ENCODE peak calls at places on chromosomes 4 and X, in six cellular contexts. One of them, this sample, is unnamed.

GRCh38 chrX:115234220-115234557 is 293 bp upstream of the LRCH2 start:
- DNase-seq in PC-9: no peak
- DNase-seq in ovary: no peak
- DNase-seq in pancreas: no peak
- DNase-seq in PC-3: no peak
- DNase-seq in MM.1S: no peak
- DNase-seq in this sample: no peak

GRCh38 chr4:170079981-170080380 is 9.8 kb downstream of the AADAT start:
- DNase-seq in ovary: no peak
- DNase-seq in PC-3: no peak
- DNase-seq in pancreas: no peak
- DNase-seq in PC-9: no peak
- DNase-seq in MM.1S: no peak
- DNase-seq in this sample: no peak

GRCh38 chrX:48511561-48511960 is 2.8 kb downstream of the PORCN start:
- DNase-seq in PC-9: no peak
- DNase-seq in MM.1S: no peak
- DNase-seq in pancreas: no peak
- DNase-seq in ovary: no peak
- DNase-seq in PC-3: peak; percentile 69
- DNase-seq in this sample: peak; percentile 78

GRCh38 chr4:40829586-40829985 is 79.8 kb downstream of the NSUN7 start:
- DNase-seq in PC-3: no peak
- DNase-seq in MM.1S: no peak
- DNase-seq in PC-9: no peak
- DNase-seq in pancreas: peak; percentile 26
- DNase-seq in ovary: no peak
- DNase-seq in this sample: no peak

GRCh38 chr4:145734576-145735329 is 54.8 kb downstream of the C4orf51 start:
- DNase-seq in ovary: peak; percentile 56
- DNase-seq in MM.1S: no peak
- DNase-seq in pancreas: peak; percentile 73
- DNase-seq in PC-3: peak; percentile 98
- DNase-seq in PC-9: peak; percentile 87
- DNase-seq in this sample: peak; percentile 96

GRCh38 chrX:72100824-72101351 is 30.8 kb downstream of the RTL5 start:
- DNase-seq in MM.1S: peak; percentile 58
- DNase-seq in pancreas: no peak
- DNase-seq in ovary: no peak
- DNase-seq in PC-9: no peak
- DNase-seq in PC-3: no peak
- DNase-seq in this sample: no peak

GRCh38 chr4:182083681-182084410 is 159.4 kb upstream of the TENM3 start:
- DNase-seq in pancreas: no peak
- DNase-seq in PC-3: no peak
- DNase-seq in ovary: no peak
- DNase-seq in PC-9: no peak
- DNase-seq in MM.1S: no peak
- DNase-seq in this sample: no peak

GRCh38 chr4:61202100-61202637 is 2.0 kb downstream of the ADGRL3 start:
- DNase-seq in MM.1S: no peak
- DNase-seq in pancreas: no peak
- DNase-seq in ovary: no peak
- DNase-seq in PC-9: no peak
- DNase-seq in PC-3: peak; percentile 14
- DNase-seq in this sample: peak; percentile 60

GRCh38 chrX:109600114-109600710 is 24.8 kb downstream of the KCNE5 start:
- DNase-seq in ovary: no peak
- DNase-seq in MM.1S: no peak
- DNase-seq in PC-3: no peak
- DNase-seq in pancreas: no peak
- DNase-seq in PC-9: no peak
- DNase-seq in this sample: no peak

GRCh38 chrX:136376713-136377112 is 76.0 kb downstream of the ADGRG4 start:
- DNase-seq in PC-9: no peak
- DNase-seq in pancreas: no peak
- DNase-seq in ovary: no peak
- DNase-seq in MM.1S: no peak
- DNase-seq in PC-3: peak; percentile 43
- DNase-seq in this sample: no peak

GRCh38 chr4:18695733-18696527 is 674.4 kb upstream of the LCORL start:
- DNase-seq in PC-3: no peak
- DNase-seq in MM.1S: no peak
- DNase-seq in PC-9: no peak
- DNase-seq in ovary: no peak
- DNase-seq in pancreas: no peak
- DNase-seq in this sample: no peak

GRCh38 chr4:111136438-111136837 is 513.6 kb upstream of the PITX2 start:
- DNase-seq in pancreas: no peak
- DNase-seq in MM.1S: no peak
- DNase-seq in PC-3: peak; percentile 13
- DNase-seq in PC-9: no peak
- DNase-seq in ovary: no peak
- DNase-seq in this sample: no peak

GRCh38 chr4:8328456-8328855 is 58.9 kb downstream of the HTRA3 start:
- DNase-seq in pancreas: no peak
- DNase-seq in ovary: no peak
- DNase-seq in PC-9: no peak
- DNase-seq in MM.1S: no peak
- DNase-seq in PC-3: no peak
- DNase-seq in this sample: no peak

GRCh38 chr4:169492436-169493163 is 119.8 kb downstream of the NEK1 start:
- DNase-seq in ovary: no peak
- DNase-seq in pancreas: no peak
- DNase-seq in MM.1S: peak; percentile 43
- DNase-seq in PC-3: peak; percentile 62
- DNase-seq in PC-9: peak; percentile 29
- DNase-seq in this sample: peak; percentile 85

GRCh38 chrX:123424546-123424945 is 240.5 kb downstream of the GRIA3 start:
- DNase-seq in pancreas: no peak
- DNase-seq in PC-3: peak; percentile 91
- DNase-seq in PC-9: no peak
- DNase-seq in MM.1S: no peak
- DNase-seq in ovary: no peak
- DNase-seq in this sample: no peak

GRCh38 chrX:68929332-68930150 is 100.7 kb downstream of the EFNB1 start:
- DNase-seq in PC-9: peak; percentile 77
- DNase-seq in PC-3: peak; percentile 89
- DNase-seq in MM.1S: no peak
- DNase-seq in ovary: peak; percentile 47
- DNase-seq in pancreas: no peak
- DNase-seq in this sample: peak; percentile 93

GRCh38 chr4:47383829-47384427 is 79.6 kb downstream of the COMMD8 start:
- DNase-seq in PC-9: no peak
- DNase-seq in PC-3: peak; percentile 40
- DNase-seq in ovary: no peak
- DNase-seq in MM.1S: peak; percentile 45
- DNase-seq in pancreas: no peak
- DNase-seq in this sample: peak; percentile 32

GRCh38 chr4:137359691-137360315 is 172.5 kb downstream of the PCDH18 start:
- DNase-seq in PC-9: no peak
- DNase-seq in pancreas: no peak
- DNase-seq in MM.1S: peak; percentile 65
- DNase-seq in PC-3: no peak
- DNase-seq in ovary: no peak
- DNase-seq in this sample: no peak

GRCh38 chr4:98369322-98369721 is 108.1 kb downstream of the RAP1GDS1 start:
- DNase-seq in pancreas: no peak
- DNase-seq in MM.1S: no peak
- DNase-seq in ovary: no peak
- DNase-seq in PC-3: no peak
- DNase-seq in PC-9: no peak
- DNase-seq in this sample: no peak

GRCh38 chrX:108303682-108304081 is 134.5 kb downstream of the COL4A6 start:
- DNase-seq in PC-9: no peak
- DNase-seq in MM.1S: no peak
- DNase-seq in ovary: no peak
- DNase-seq in pancreas: no peak
- DNase-seq in PC-3: no peak
- DNase-seq in this sample: no peak
- H3K9me3 ChIP-seq in PC-9: no peaks in the 10 kb centered on the region
- H3K9me3 ChIP-seq in MM.1S: no peaks in the 10 kb centered on the region
- H3K9me3 ChIP-seq in ovary: no peaks in the 10 kb centered on the region
- H3K9me3 ChIP-seq in pancreas: no peaks in the 10 kb centered on the region
- H3K9me3 ChIP-seq in PC-3: no peaks in the 10 kb centered on the region
- H3K9me3 ChIP-seq in this sample: no peaks in the 10 kb centered on the region

GRCh38 chrX:155968106-155968714 is 29.3 kb upstream of the IL9R start:
- DNase-seq in PC-9: no peak
- DNase-seq in ovary: no peak
- DNase-seq in PC-3: no peak
- DNase-seq in MM.1S: no peak
- DNase-seq in pancreas: no peak
- DNase-seq in this sample: no peak
- H3K9me3 ChIP-seq in PC-9: no peaks in the 10 kb centered on the region
- H3K9me3 ChIP-seq in ovary: no peaks in the 10 kb centered on the region
- H3K9me3 ChIP-seq in PC-3: no peaks in the 10 kb centered on the region
- H3K9me3 ChIP-seq in MM.1S: no peaks in the 10 kb centered on the region
- H3K9me3 ChIP-seq in pancreas: no peaks in the 10 kb centered on the region
- H3K9me3 ChIP-seq in this sample: no peaks in the 10 kb centered on the region

GRCh38 chrX:81957318-81957717 is 755.4 kb downstream of the SH3BGRL start:
- DNase-seq in PC-3: no peak
- DNase-seq in MM.1S: no peak
- DNase-seq in PC-9: no peak
- DNase-seq in pancreas: no peak
- DNase-seq in ovary: no peak
- DNase-seq in this sample: no peak
- H3K9me3 ChIP-seq in PC-3: no peaks in the 10 kb centered on the region
- H3K9me3 ChIP-seq in MM.1S: no peaks in the 10 kb centered on the region
- H3K9me3 ChIP-seq in PC-9: no peaks in the 10 kb centered on the region
- H3K9me3 ChIP-seq in pancreas: no peaks in the 10 kb centered on the region
- H3K9me3 ChIP-seq in ovary: no peaks in the 10 kb centered on the region
- H3K9me3 ChIP-seq in this sample: no peaks in the 10 kb centered on the region

GRCh38 chr4:1255699-1256098 is 6.8 kb upstream of the CTBP1 start:
- DNase-seq in ovary: no peak
- DNase-seq in MM.1S: no peak
- DNase-seq in pancreas: no peak
- DNase-seq in PC-9: no peak
- DNase-seq in PC-3: no peak
- DNase-seq in this sample: no peak

GRCh38 chr4:1251773-1252066 is 2.8 kb upstream of the CTBP1 start:
- DNase-seq in pancreas: no peak
- DNase-seq in MM.1S: no peak
- DNase-seq in ovary: no peak
- DNase-seq in PC-3: no peak
- DNase-seq in PC-9: no peak
- DNase-seq in this sample: peak; percentile 67

GRCh38 chr4:1255151-1255550 is 6.2 kb upstream of the CTBP1 start:
- DNase-seq in PC-3: no peak
- DNase-seq in PC-9: no peak
- DNase-seq in MM.1S: no peak
- DNase-seq in pancreas: no peak
- DNase-seq in ovary: no peak
- DNase-seq in this sample: peak; percentile 56

GRCh38 chr4:1252928-1253492 is 4.1 kb upstream of the CTBP1 start:
- DNase-seq in PC-9: no peak
- DNase-seq in pancreas: no peak
- DNase-seq in PC-3: no peak
- DNase-seq in ovary: no peak
- DNase-seq in MM.1S: no peak
- DNase-seq in this sample: no peak

DNA sequence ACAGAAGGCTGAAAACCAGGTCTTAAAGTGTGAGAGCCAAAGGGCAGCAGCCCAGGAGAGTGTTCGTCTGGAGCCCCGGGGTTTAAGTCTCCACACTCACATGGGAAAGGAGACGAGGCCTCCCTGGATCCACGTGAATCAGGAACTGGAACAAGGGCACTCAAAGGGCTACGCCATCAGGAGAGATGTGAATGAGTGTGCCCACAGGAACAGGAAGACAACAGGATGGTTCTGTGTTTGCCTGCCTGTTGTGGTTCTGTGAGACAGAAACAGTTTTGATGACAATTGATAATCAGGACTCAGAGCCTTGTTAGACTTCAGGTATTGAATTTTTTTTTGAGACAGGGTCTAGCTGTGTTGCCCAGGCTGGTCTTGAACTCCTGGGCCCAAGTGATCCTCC is 4.9 kb upstream of the CTBP1 start:
- DNase-seq in PC-9: no peak
- DNase-seq in ovary: no peak
- DNase-seq in PC-3: no peak
- DNase-seq in pancreas: no peak
- DNase-seq in MM.1S: no peak
- DNase-seq in this sample: no peak
- H3K9me3 ChIP-seq in PC-9: peaks cover 24% of the 10 kb centered on the region
- H3K9me3 ChIP-seq in ovary: no peaks in the 10 kb centered on the region
- H3K9me3 ChIP-seq in PC-3: no peaks in the 10 kb centered on the region
- H3K9me3 ChIP-seq in pancreas: no peaks in the 10 kb centered on the region
- H3K9me3 ChIP-seq in MM.1S: no peaks in the 10 kb centered on the region
- H3K9me3 ChIP-seq in this sample: peaks cover 7% of the 10 kb centered on the region

GRCh38 chr4:19774690-19775256 is 476.9 kb upstream of the SLIT2 start:
- DNase-seq in ovary: no peak
- DNase-seq in PC-3: peak; percentile 29
- DNase-seq in pancreas: no peak
- DNase-seq in MM.1S: no peak
- DNase-seq in PC-9: no peak
- DNase-seq in this sample: peak; percentile 65
- H3K9me3 ChIP-seq in ovary: no peaks in the 10 kb centered on the region
- H3K9me3 ChIP-seq in PC-3: no peaks in the 10 kb centered on the region
- H3K9me3 ChIP-seq in pancreas: no peaks in the 10 kb centered on the region
- H3K9me3 ChIP-seq in MM.1S: no peaks in the 10 kb centered on the region
- H3K9me3 ChIP-seq in PC-9: no peaks in the 10 kb centered on the region
- H3K9me3 ChIP-seq in this sample: peaks cover 1% of the 10 kb centered on the region

DNA sequence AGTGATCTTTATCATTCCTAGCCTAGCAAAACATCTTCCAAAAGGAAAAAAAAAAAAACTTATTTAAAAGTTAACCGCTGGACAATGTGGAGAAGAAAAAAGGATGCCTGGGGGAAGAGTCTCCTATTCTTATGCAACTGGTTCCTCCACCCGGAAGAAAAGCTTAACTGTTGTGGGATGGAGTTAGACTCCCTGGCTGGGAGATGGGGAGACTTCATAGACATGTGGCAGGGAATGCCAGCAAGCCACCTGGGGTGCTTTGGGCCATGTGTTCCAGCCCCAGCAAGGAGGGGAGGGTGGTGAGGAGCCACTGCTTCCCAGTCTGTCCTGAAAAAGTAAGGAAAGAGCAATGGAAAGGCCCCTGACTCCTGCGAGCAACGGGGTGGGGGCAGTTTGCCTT is 119.4 kb upstream of the SPIN4 start:
- DNase-seq in PC-9: no peak
- DNase-seq in ovary: no peak
- DNase-seq in PC-3: no peak
- DNase-seq in MM.1S: no peak
- DNase-seq in pancreas: no peak
- DNase-seq in this sample: no peak
- H3K9me3 ChIP-seq in PC-9: no peaks in the 10 kb centered on the region
- H3K9me3 ChIP-seq in ovary: no peaks in the 10 kb centered on the region
- H3K9me3 ChIP-seq in PC-3: peaks cover 29% of the 10 kb centered on the region
- H3K9me3 ChIP-seq in MM.1S: no peaks in the 10 kb centered on the region
- H3K9me3 ChIP-seq in pancreas: no peaks in the 10 kb centered on the region
- H3K9me3 ChIP-seq in this sample: peaks cover 9% of the 10 kb centered on the region